ENCODE peak calls at places on chromosomes 2 and 18, in nine cellular contexts. T is EH, Z is RKO, V is stromal cell of bone marrow, M is GF-D8, L is BE2C, G is hypothalamus, B is SK-MEL-5, O is caudate nucleus. E is an unnamed sample.
A peak's percentile ranks its signal among the peaks of the same experiment; 100 is the strongest.

GRCh38 chr2:124325667-124326425 is 300.8 kb downstream of the CNTNAP5 start:
- DNase-seq in T (peak; percentile 11), Z (peak; percentile 4), V (no peak), M (no peak), L (no peak), G (no peak), B (peak; percentile 16), O (no peak), E (no peak)

GRCh38 chr18:13625843-13626543 is 100.4 kb downstream of the FAM210A start:
- DNase-seq in T (no peak), Z (no peak), V (no peak), M (no peak), L (no peak), G (no peak), B (no peak), O (no peak), E (no peak)

GRCh38 chr2:9973691-9974090 is 22.2 kb downstream of the GRHL1 start:
- DNase-seq in T (peak; percentile 61), Z (no peak), V (no peak), M (no peak), L (no peak), G (no peak), B (no peak), O (no peak), E (no peak)

GRCh38 chr2:67289921-67290371 is 107.2 kb upstream of the ETAA1 start:
- DNase-seq in T (peak; percentile 85), Z (peak; percentile 38), V (no peak), M (no peak), L (no peak), G (no peak), B (no peak), O (no peak), E (no peak)

GRCh38 chr2:86372641-86373502 is 35.4 kb upstream of the REEP1 start:
- DNase-seq in T (peak; percentile 59), Z (peak; percentile 48), V (peak; percentile 25), M (no peak), L (peak; percentile 51), G (no peak), B (peak; percentile 91), O (no peak), E (no peak)

GRCh38 chr2:157150747-157151146 is 106.8 kb upstream of the GALNT5 start:
- DNase-seq in T (peak; percentile 39), Z (no peak), V (peak; percentile 41), M (no peak), L (no peak), G (no peak), B (peak; percentile 2), O (no peak), E (peak; percentile 1)

GRCh38 chr18:48838921-48839818 is 111.6 kb downstream of the SMAD7 start:
- DNase-seq in T (peak; percentile 96), Z (no peak), V (peak; percentile 67), M (no peak), L (peak; percentile 45), G (no peak), B (no peak), O (no peak), E (no peak)

GRCh38 chr2:238263204-238264071 is 23.6 kb upstream of the HES6 start:
- DNase-seq in T (peak; percentile 93), Z (peak; percentile 55), V (peak; percentile 92), M (peak; percentile 68), L (peak; percentile 91), G (peak; percentile 72), B (peak; percentile 93), O (peak; percentile 67), E (peak; percentile 56)

GRCh38 chr2:21279525-21279924 is 155.8 kb downstream of the TDRD15 start:
- DNase-seq in T (no peak), Z (no peak), V (no peak), M (no peak), L (no peak), G (no peak), B (no peak), O (no peak), E (no peak)

GRCh38 chr2:165698621-165698946 is 95.5 kb downstream of the GALNT3 start:
- DNase-seq in T (peak; percentile 54), Z (peak; percentile 66), V (peak; percentile 44), M (no peak), L (peak; percentile 23), G (no peak), B (peak; percentile 76), O (no peak), E (no peak)

GRCh38 chr2:26493631-26494030 is 15.7 kb upstream of the OTOF start:
- DNase-seq in T (no peak), Z (no peak), V (no peak), M (no peak), L (no peak), G (no peak), B (no peak), O (no peak), E (no peak)

GRCh38 chr2:239710953-239711861 is 310.4 kb upstream of the HDAC4 start:
- DNase-seq in T (no peak), Z (no peak), V (no peak), M (no peak), L (no peak), G (no peak), B (no peak), O (no peak), E (no peak)

GRCh38 chr2:10884530-10885478 is 26.9 kb upstream of the KCNF1 start:
- DNase-seq in T (no peak), Z (no peak), V (no peak), M (no peak), L (no peak), G (no peak), B (no peak), O (no peak), E (no peak)

GRCh38 chr18:986071-986470 is 81.4 kb downstream of the ADCYAP1 start:
- DNase-seq in T (no peak), Z (no peak), V (no peak), M (no peak), L (peak; percentile 48), G (no peak), B (no peak), O (no peak), E (no peak)

GRCh38 chr2:98835831-98836385 is 100.1 kb downstream of the CRACDL start:
- DNase-seq in T (no peak), Z (no peak), V (no peak), M (no peak), L (no peak), G (no peak), B (no peak), O (no peak), E (no peak)

GRCh38 chr2:238566001-238566645 is 139.4 kb downstream of the ASB1 start:
- DNase-seq in T (no peak), Z (no peak), V (no peak), M (no peak), L (no peak), G (no peak), B (no peak), O (no peak), E (no peak)

GRCh38 chr2:17635007-17635406 is 94.5 kb downstream of the VSNL1 start:
- DNase-seq in T (no peak), Z (no peak), V (no peak), M (no peak), L (no peak), G (no peak), B (no peak), O (no peak), E (no peak)

GRCh38 chr2:211468881-211469280 is 912.5 kb downstream of the CPS1 start:
- DNase-seq in T (no peak), Z (no peak), V (no peak), M (no peak), L (no peak), G (no peak), B (no peak), O (no peak), E (no peak)

GRCh38 chr2:221999702-222000101 is 299.1 kb downstream of the PAX3 start:
- DNase-seq in T (peak; percentile 70), Z (no peak), V (no peak), M (no peak), L (no peak), G (no peak), B (no peak), O (no peak), E (no peak)

GRCh38 chr2:40034198-40034597 is 255.1 kb upstream of the THUMPD2 start:
- DNase-seq in T (peak; percentile 82), Z (peak; percentile 57), V (peak; percentile 68), M (no peak), L (no peak), G (no peak), B (no peak), O (no peak), E (no peak)

GRCh38 chr2:39142012-39142346 is 21.1 kb upstream of the SOS1 start:
- DNase-seq in T (no peak), Z (no peak), V (no peak), M (no peak), L (no peak), G (no peak), B (no peak), O (no peak), E (no peak)

GRCh38 chr2:191333911-191334357 is 88.7 kb downstream of the MYO1B start:
- DNase-seq in T (peak; percentile 100), Z (no peak), V (peak; percentile 87), M (no peak), L (no peak), G (no peak), B (no peak), O (no peak), E (no peak)

GRCh38 chr2:117269574-117269973 is 544.9 kb upstream of the DDX18 start:
- DNase-seq in T (no peak), Z (no peak), V (no peak), M (no peak), L (no peak), G (no peak), B (no peak), O (no peak), E (no peak)

GRCh38 chr2:195364015-195364965 is 292.7 kb upstream of the SLC39A10 start:
- DNase-seq in T (peak; percentile 49), Z (peak; percentile 47), V (peak; percentile 29), M (no peak), L (no peak), G (no peak), B (no peak), O (no peak), E (no peak)

GRCh38 chr18:45447364-45448265 is 167.7 kb upstream of the SLC14A2 start:
- DNase-seq in T (no peak), Z (no peak), V (no peak), M (no peak), L (no peak), G (no peak), B (no peak), O (no peak), E (no peak)

GRCh38 chr2:162874412-162874811 is 35.8 kb upstream of the KCNH7 start:
- DNase-seq in T (no peak), Z (no peak), V (no peak), M (no peak), L (no peak), G (no peak), B (no peak), O (no peak), E (no peak)